ENCODE peak calls at places on chromosomes 6 and 20, in four cellular contexts. S is GM04504, U is neural crest cell, P is NCI-H1092 treated with DMSO at 0.1 percent for 48 hours. L is an unnamed sample.

GRCh38 chr6:112203577-112204349 is 50.6 kb downstream of the LAMA4 start:
- DNase-seq in P (no peak), U (no peak), S (no peak), L (no peak)

GRCh38 chr6:56842602-56843475 is 112.1 kb upstream of the BEND6 start:
- DNase-seq in P (peak), U (peak), S (no peak), L (no peak)

GRCh38 chr6:85865665-85866372 is 223.1 kb upstream of the SYNCRIP start:
- DNase-seq in U (no peak), P (no peak), S (peak), L (peak)

GRCh38 chr20:47529840-47530239 is 28.2 kb downstream of the NCOA3 start:
- DNase-seq in S (no peak), U (no peak), P (no peak), L (peak)

GRCh38 chr20:20369353-20370086 is 1.6 kb downstream of the INSM1 start:
- DNase-seq in P (peak), U (no peak), S (no peak), L (no peak)

GRCh38 chr6:170464524-170464979 is 88.6 kb downstream of the PSMB1 start:
- DNase-seq in U (no peak), P (no peak), S (no peak), L (no peak)

GRCh38 chr6:40922281-40922680 is 116.7 kb downstream of the UNC5CL start:
- DNase-seq in U (no peak), S (no peak), P (no peak), L (no peak)

GRCh38 chr6:52361945-52362442 is at the start of gene PAQR8:
- DNase-seq in S (peak), P (peak), U (peak), L (peak)

GRCh38 chr6:30002871-30003270 is 58.2 kb upstream of the POLR1H start:
- DNase-seq in S (no peak), U (no peak), P (no peak), L (peak)

GRCh38 chr20:49701313-49701731 is 12.4 kb downstream of the B4GALT5 start:
- DNase-seq in P (peak), U (no peak), S (no peak), L (no peak)

GRCh38 chr6:56772737-56773184 is 130.1 kb upstream of the DST start:
- DNase-seq in S (peak), P (no peak), U (no peak), L (peak)

GRCh38 chr6:98467091-98467490 is 367.3 kb upstream of the POU3F2 start:
- DNase-seq in U (no peak), S (no peak), P (no peak), L (no peak)

GRCh38 chr6:74404366-74404765 is 708.4 kb downstream of the CD109 start:
- DNase-seq in P (no peak), U (no peak), S (no peak), L (peak)

GRCh38 chr6:125812394-125813231 is 21.9 kb downstream of the NCOA7 start:
- DNase-seq in U (no peak), S (peak), P (no peak), L (peak)

GRCh38 chr20:43914697-43915208 is at the start of gene TOX2:
- DNase-seq in S (no peak), U (peak), P (peak), L (no peak)

GRCh38 chr6:36594029-36594815 is at the start of gene SRSF3:
- DNase-seq in S (peak), U (peak), P (peak), L (peak)

GRCh38 chr20:1442304-1442703 is 24.3 kb downstream of the NSFL1C start:
- DNase-seq in S (no peak), U (no peak), P (no peak), L (no peak)

GRCh38 chr6:169559001-169559441 is 142.8 kb downstream of the WDR27 start:
- DNase-seq in P (no peak), S (peak), U (no peak), L (no peak)

GRCh38 chr6:107419747-107420146 is 39.6 kb downstream of the PDSS2 start:
- DNase-seq in U (no peak), S (no peak), P (peak), L (no peak)

GRCh38 chr6:21887301-21888185 is 294.0 kb downstream of the SOX4 start:
- DNase-seq in U (no peak), P (peak), S (no peak), L (no peak)

GRCh38 chr6:51790946-51791345 is 296.5 kb downstream of the PKHD1 start:
- DNase-seq in U (no peak), P (no peak), S (no peak), L (no peak)